ENCODE peak calls at places on chromosomes 3 and 15, in eight cellular contexts. I is fibroblast of lung, G is HepG2, A is neuronal stem cell, D is left ventricle myocardium inferior, Z is BE2C, L is upper lobe of left lung, N is DND-41. X is an unnamed sample.

GRCh38 chr3:172135185-172135584 is 95.8 kb downstream of the FNDC3B start:
- DNase-seq in I (no peak), G (no peak), A (no peak), D (no peak), Z (no peak), L (no peak), N (no peak), X (no peak)

GRCh38 chr3:195806211-195806915 is 5.4 kb downstream of the MUC4 start:
- DNase-seq in I (no peak), G (no peak), A (peak; percentile 27), D (no peak), Z (no peak), L (peak; percentile 81), N (peak; percentile 25), X (no peak)

GRCh38 chr3:30263921-30264313 is 342.5 kb upstream of the TGFBR2 start:
- DNase-seq in I (no peak), G (no peak), A (no peak), D (no peak), Z (no peak), L (no peak), N (peak; percentile 23), X (no peak)

GRCh38 chr3:107496855-107497254 is 25.9 kb upstream of the BBX start:
- DNase-seq in I (no peak), G (no peak), A (no peak), D (no peak), Z (no peak), L (no peak), N (no peak), X (no peak)

GRCh38 chr3:38438421-38438820 is 15.3 kb upstream of the ACVR2B start:
- DNase-seq in I (peak; percentile 25), G (no peak), A (no peak), D (no peak), Z (no peak), L (no peak), N (no peak), X (no peak)

GRCh38 chr3:170560296-170560695 is 25.6 kb downstream of the SLC7A14 start:
- DNase-seq in I (no peak), G (no peak), A (no peak), D (no peak), Z (no peak), L (no peak), N (no peak), X (no peak)

GRCh38 chr3:37652851-37653250 is 208.8 kb upstream of the CTDSPL start:
- DNase-seq in I (no peak), G (no peak), A (no peak), D (peak; percentile 55), Z (no peak), L (no peak), N (no peak), X (peak; percentile 83)

GRCh38 chr15:101046826-101047225 is 127.7 kb downstream of the LRRK1 start:
- DNase-seq in I (no peak), G (no peak), A (no peak), D (no peak), Z (peak; percentile 1), L (no peak), N (no peak), X (peak; percentile 41)

GRCh38 chr15:59835801-59836200 is 146.7 kb upstream of the BNIP2 start:
- DNase-seq in I (no peak), G (no peak), A (no peak), D (no peak), Z (no peak), L (no peak), N (no peak), X (no peak)

GRCh38 chr3:191962324-191962723 is 501.4 kb downstream of the PYDC2 start:
- DNase-seq in I (no peak), G (no peak), A (no peak), D (no peak), Z (no peak), L (no peak), N (no peak), X (no peak)

GRCh38 chr15:74384566-74385441 is 17.4 kb upstream of the CYP11A1 start:
- DNase-seq in I (no peak), G (no peak), A (no peak), D (no peak), Z (no peak), L (peak; percentile 68), N (peak; percentile 53), X (peak; percentile 33)

GRCh38 chr15:75067123-75067854 is 43.9 kb downstream of the PPCDC start:
- DNase-seq in I (peak; percentile 35), G (no peak), A (no peak), D (no peak), Z (no peak), L (peak; percentile 71), N (peak; percentile 16), X (no peak)

GRCh38 chr3:9076985-9077384 is 113.7 kb upstream of the RAD18 start:
- DNase-seq in I (no peak), G (no peak), A (no peak), D (no peak), Z (no peak), L (no peak), N (no peak), X (no peak)

GRCh38 chr3:62662680-62663079 is 212.5 kb downstream of the CADPS start:
- DNase-seq in I (no peak), G (no peak), A (no peak), D (no peak), Z (peak; percentile 66), L (no peak), N (no peak), X (no peak)

GRCh38 chr15:51401872-51402517 is 60.5 kb downstream of the GLDN start:
- DNase-seq in I (peak; percentile 50), G (peak; percentile 23), A (peak; percentile 39), D (peak; percentile 38), Z (peak; percentile 72), L (peak; percentile 47), N (no peak), X (peak; percentile 58)

GRCh38 chr3:17141699-17142098 is 256.9 kb downstream of the PLCL2 start:
- DNase-seq in I (no peak), G (no peak), A (no peak), D (no peak), Z (no peak), L (no peak), N (no peak), X (no peak)

GRCh38 chr15:101536166-101536874 is 46.8 kb upstream of the PCSK6 start:
- DNase-seq in I (no peak), G (no peak), A (no peak), D (no peak), Z (no peak), L (no peak), N (no peak), X (no peak)

GRCh38 chr3:128482175-128482856 is 10.7 kb downstream of the GATA2 start:
- DNase-seq in I (no peak), G (no peak), A (no peak), D (no peak), Z (no peak), L (no peak), N (no peak), X (no peak)

GRCh38 chr3:96354742-96355141 is 459.7 kb upstream of the EPHA6 start:
- DNase-seq in I (no peak), G (no peak), A (no peak), D (no peak), Z (no peak), L (no peak), N (no peak), X (no peak)

GRCh38 chr3:71585126-71585525 is 1.6 kb upstream of the FOXP1 start:
- DNase-seq in I (no peak), G (no peak), A (no peak), D (no peak), Z (no peak), L (no peak), N (peak; percentile 8), X (peak; percentile 25)

GRCh38 chr15:80789296-80789695 is 10.1 kb downstream of the CEMIP start:
- DNase-seq in I (no peak), G (no peak), A (no peak), D (no peak), Z (no peak), L (no peak), N (no peak), X (no peak)

GRCh38 chr15:64857421-64857820 is 15.7 kb downstream of the PLEKHO2 start:
- DNase-seq in I (peak; percentile 76), G (no peak), A (no peak), D (no peak), Z (no peak), L (peak; percentile 46), N (no peak), X (no peak)

GRCh38 chr3:157700405-157700804 is 197.2 kb upstream of the VEPH1 start:
- DNase-seq in I (no peak), G (no peak), A (no peak), D (no peak), Z (no peak), L (no peak), N (no peak), X (no peak)

GRCh38 chr3:112127522-112128494 is 5.2 kb downstream of the GCSAM start:
- DNase-seq in I (no peak), G (no peak), A (no peak), D (no peak), Z (no peak), L (no peak), N (no peak), X (no peak)
- H3K4me1 ChIP-seq in I (no peaks in the 10 kb centered on the region), G (no peaks in the 10 kb centered on the region), A (peaks cover 19% of the 10 kb centered on the region), D (peaks cover 22% of the 10 kb centered on the region), Z (peaks cover 11% of the 10 kb centered on the region), L (peaks cover 13% of the 10 kb centered on the region), N (no peaks in the 10 kb centered on the region), X (no peaks in the 10 kb centered on the region)

GRCh38 chr3:153164009-153164550 is 2.1 kb downstream of the RAP2B start:
- DNase-seq in I (no peak), G (no peak), A (no peak), D (no peak), Z (no peak), L (no peak), N (no peak), X (no peak)
- H3K4me1 ChIP-seq in I (peaks cover 2% of the 10 kb centered on the region), G (peaks cover 37% of the 10 kb centered on the region), A (peaks cover 3% of the 10 kb centered on the region), D (peaks cover 71% of the 10 kb centered on the region), Z (no peaks in the 10 kb centered on the region), L (peaks cover 30% of the 10 kb centered on the region), N (peaks cover 59% of the 10 kb centered on the region), X (peaks cover 33% of the 10 kb centered on the region)

GRCh38 chr3:147390589-147391569 is 15.5 kb downstream of the ZIC4 start:
- DNase-seq in I (no peak), G (no peak), A (no peak), D (no peak), Z (no peak), L (no peak), N (no peak), X (no peak)

GRCh38 chr3:147387550-147388394 is 18.6 kb downstream of the ZIC4 start:
- DNase-seq in I (no peak), G (no peak), A (no peak), D (no peak), Z (no peak), L (no peak), N (no peak), X (no peak)

GRCh38 chr3:147391726-147392082 is 14.6 kb downstream of the ZIC4 start:
- DNase-seq in I (no peak), G (no peak), A (no peak), D (no peak), Z (no peak), L (no peak), N (no peak), X (no peak)

GRCh38 chr3:147389265-147390175 is 16.8 kb downstream of the ZIC4 start:
- DNase-seq in I (no peak), G (no peak), A (no peak), D (no peak), Z (no peak), L (no peak), N (no peak), X (no peak)

GRCh38 chr3:147388395-147389264 is 17.7 kb downstream of the ZIC4 start:
- DNase-seq in I (no peak), G (no peak), A (no peak), D (no peak), Z (no peak), L (no peak), N (no peak), X (no peak)
- H3K4me1 ChIP-seq in I (no peaks in the 10 kb centered on the region), G (no peaks in the 10 kb centered on the region), A (peaks cover 24% of the 10 kb centered on the region), D (peaks cover 31% of the 10 kb centered on the region), Z (peaks cover 2% of the 10 kb centered on the region), L (peaks cover 9% of the 10 kb centered on the region), N (no peaks in the 10 kb centered on the region), X (no peaks in the 10 kb centered on the region)

GRCh38 chr3:133672461-133672860 is 10.7 kb upstream of the TOPBP1 start:
- DNase-seq in I (no peak), G (no peak), A (no peak), D (no peak), Z (no peak), L (no peak), N (no peak), X (no peak)
- H3K4me1 ChIP-seq in I (no peaks in the 10 kb centered on the region), G (peaks cover 92% of the 10 kb centered on the region), A (peaks cover 8% of the 10 kb centered on the region), D (peaks cover 14% of the 10 kb centered on the region), Z (no peaks in the 10 kb centered on the region), L (no peaks in the 10 kb centered on the region), N (no peaks in the 10 kb centered on the region), X (peaks cover 6% of the 10 kb centered on the region)